ENCODE peak calls at places on chromosomes 4 and X, in eight cellular contexts. N is endothelial cell; I is AG04449; P is AG04450; G is right lobe of liver; Q is cardiac fibroblast; E is GM13977; J is CD4-positive, alpha-beta T cell. U is an unnamed sample.

GRCh38 chrX:43551590-43551989 is 104.5 kb upstream of the MAOA start:
- DNase-seq in N (no peak), I (no peak), P (no peak), G (no peak), Q (peak), E (no peak), J (no peak), U (no peak)

GRCh38 chrX:12865359-12865758 is 1.5 kb upstream of the TLR7 start:
- DNase-seq in N (no peak), I (no peak), P (no peak), G (no peak), Q (peak), E (no peak), J (no peak), U (no peak)

GRCh38 chr4:3437582-3437936 is 4.2 kb upstream of the HGFAC start:
- DNase-seq in N (no peak), I (no peak), P (no peak), G (no peak), Q (no peak), E (no peak), J (no peak), U (no peak)

GRCh38 chr4:8030121-8030781 is 90.6 kb upstream of the AFAP1 start:
- DNase-seq in N (no peak), I (no peak), P (no peak), G (no peak), Q (no peak), E (no peak), J (no peak), U (no peak)

GRCh38 chr4:41525129-41525528 is 12.8 kb upstream of the LIMCH1 start:
- DNase-seq in N (no peak), I (peak), P (peak), G (no peak), Q (peak), E (no peak), J (no peak), U (no peak)

GRCh38 chr4:2787230-2788100 is 5.4 kb upstream of the SH3BP2 start:
- DNase-seq in N (no peak), I (no peak), P (no peak), G (peak), Q (no peak), E (peak), J (peak), U (peak)

GRCh38 chrX:18574591-18574990 is 97.3 kb downstream of the RS1 start:
- DNase-seq in N (no peak), I (no peak), P (peak), G (no peak), Q (peak), E (no peak), J (no peak), U (no peak)

GRCh38 chr4:40209401-40209800 is 12.6 kb downstream of the RHOH start:
- DNase-seq in N (no peak), I (no peak), P (no peak), G (no peak), Q (no peak), E (no peak), J (no peak), U (no peak)

GRCh38 chrX:41720125-41720780 is 3.7 kb upstream of the GPR82 start:
- DNase-seq in N (no peak), I (no peak), P (no peak), G (no peak), Q (peak), E (peak), J (no peak), U (peak)

GRCh38 chr4:2066571-2067445 is 7.7 kb downstream of the NAT8L start:
- DNase-seq in N (no peak), I (no peak), P (no peak), G (peak), Q (no peak), E (no peak), J (no peak), U (no peak)

GRCh38 chr4:140884431-140885058 is 128.4 kb upstream of the TBC1D9 start:
- DNase-seq in N (peak), I (no peak), P (peak), G (no peak), Q (peak), E (peak), J (no peak), U (peak)

GRCh38 chrX:2690856-2691542 is at the start of gene CD99:
- DNase-seq in N (peak), I (no peak), P (peak), G (peak), Q (peak), E (peak), J (peak), U (peak)

GRCh38 chr4:74471228-74471627 is 26.3 kb downstream of the AREG start:
- DNase-seq in N (no peak), I (no peak), P (no peak), G (no peak), Q (no peak), E (no peak), J (no peak), U (no peak)

GRCh38 chr4:170008376-170008775 is 17.8 kb downstream of the MFAP3L start:
- DNase-seq in N (no peak), I (no peak), P (no peak), G (no peak), Q (peak), E (no peak), J (no peak), U (no peak)

GRCh38 chr4:148152868-148153630 is 289.2 kb downstream of the NR3C2 start:
- DNase-seq in N (no peak), I (no peak), P (no peak), G (no peak), Q (no peak), E (no peak), J (no peak), U (no peak)

GRCh38 chr4:17385403-17385802 is 126.5 kb downstream of the QDPR start:
- DNase-seq in N (no peak), I (no peak), P (no peak), G (no peak), Q (peak), E (peak), J (no peak), U (peak)

GRCh38 chr4:184427687-184428086 is 46.7 kb downstream of the IRF2 start:
- DNase-seq in N (no peak), I (no peak), P (no peak), G (no peak), Q (no peak), E (no peak), J (no peak), U (no peak)

GRCh38 chr4:155564086-155564485 is 102.6 kb upstream of the GUCY1A1 start:
- DNase-seq in N (no peak), I (no peak), P (no peak), G (no peak), Q (no peak), E (no peak), J (no peak), U (no peak)

GRCh38 chr4:108834167-108834566 is 71.3 kb upstream of the ETNPPL start:
- DNase-seq in N (no peak), I (no peak), P (peak), G (no peak), Q (peak), E (no peak), J (no peak), U (no peak)

GRCh38 chr4:113469926-113470325 is 291.6 kb downstream of the CAMK2D start:
- DNase-seq in N (no peak), I (no peak), P (no peak), G (no peak), Q (no peak), E (no peak), J (no peak), U (no peak)

GRCh38 chr4:57083107-57083506 is 27.1 kb downstream of the IGFBP7 start:
- DNase-seq in N (no peak), I (no peak), P (no peak), G (no peak), Q (no peak), E (no peak), J (no peak), U (no peak)

GRCh38 chrX:139758250-139758649 is 50.3 kb upstream of the MCF2 start:
- DNase-seq in N (no peak), I (no peak), P (no peak), G (no peak), Q (no peak), E (no peak), J (no peak), U (no peak)

GRCh38 chrX:139758809-139759208 is 50.8 kb upstream of the MCF2 start:
- DNase-seq in N (no peak), I (no peak), P (no peak), G (no peak), Q (no peak), E (no peak), J (no peak), U (no peak)

GRCh38 chrX:139762400-139763183 is 54.6 kb upstream of the MCF2 start:
- DNase-seq in N (no peak), I (no peak), P (no peak), G (no peak), Q (peak), E (no peak), J (no peak), U (no peak)

DNA sequence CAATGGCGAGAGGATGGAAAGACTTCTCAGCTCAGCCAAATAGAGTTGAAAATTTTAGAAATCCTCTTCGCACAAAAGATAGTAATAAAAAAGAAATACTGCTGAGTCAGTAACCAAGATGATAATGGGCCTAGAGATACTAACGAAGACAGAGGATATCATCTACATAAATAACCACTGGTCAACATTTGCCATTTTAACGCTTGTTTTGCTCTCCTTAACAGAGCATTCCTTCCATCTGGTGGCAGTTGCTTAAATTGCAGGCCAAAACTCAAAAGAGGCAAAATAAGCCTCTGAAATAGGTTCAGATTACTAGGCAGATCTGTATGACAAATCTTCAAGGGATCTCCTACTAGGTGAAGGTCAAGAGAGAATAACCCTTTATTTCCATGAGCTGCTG is 51.7 kb upstream of the MCF2 start:
- DNase-seq in N (peak), I (no peak), P (no peak), G (no peak), Q (peak), E (no peak), J (no peak), U (no peak)
- TF ChIP-seq CTCF in N (peak), I (peak), P (peak), G (peak), Q (peak), E (peak), J (no peak), U (peak)

GRCh38 chr4:36197501-36197900 is 46.8 kb downstream of the ARAP2 start:
- DNase-seq in N (no peak), I (no peak), P (no peak), G (peak), Q (no peak), E (no peak), J (no peak), U (no peak)

GRCh38 chr4:36196145-36196925 is 48.0 kb downstream of the ARAP2 start:
- DNase-seq in N (no peak), I (no peak), P (no peak), G (no peak), Q (no peak), E (no peak), J (no peak), U (no peak)

GRCh38 chr4:36198861-36199260 is 45.5 kb downstream of the ARAP2 start:
- DNase-seq in N (no peak), I (no peak), P (no peak), G (no peak), Q (no peak), E (no peak), J (no peak), U (no peak)

GRCh38 chr4:36192922-36193321 is 51.4 kb downstream of the ARAP2 start:
- DNase-seq in N (no peak), I (no peak), P (no peak), G (no peak), Q (no peak), E (no peak), J (no peak), U (no peak)

DNA sequence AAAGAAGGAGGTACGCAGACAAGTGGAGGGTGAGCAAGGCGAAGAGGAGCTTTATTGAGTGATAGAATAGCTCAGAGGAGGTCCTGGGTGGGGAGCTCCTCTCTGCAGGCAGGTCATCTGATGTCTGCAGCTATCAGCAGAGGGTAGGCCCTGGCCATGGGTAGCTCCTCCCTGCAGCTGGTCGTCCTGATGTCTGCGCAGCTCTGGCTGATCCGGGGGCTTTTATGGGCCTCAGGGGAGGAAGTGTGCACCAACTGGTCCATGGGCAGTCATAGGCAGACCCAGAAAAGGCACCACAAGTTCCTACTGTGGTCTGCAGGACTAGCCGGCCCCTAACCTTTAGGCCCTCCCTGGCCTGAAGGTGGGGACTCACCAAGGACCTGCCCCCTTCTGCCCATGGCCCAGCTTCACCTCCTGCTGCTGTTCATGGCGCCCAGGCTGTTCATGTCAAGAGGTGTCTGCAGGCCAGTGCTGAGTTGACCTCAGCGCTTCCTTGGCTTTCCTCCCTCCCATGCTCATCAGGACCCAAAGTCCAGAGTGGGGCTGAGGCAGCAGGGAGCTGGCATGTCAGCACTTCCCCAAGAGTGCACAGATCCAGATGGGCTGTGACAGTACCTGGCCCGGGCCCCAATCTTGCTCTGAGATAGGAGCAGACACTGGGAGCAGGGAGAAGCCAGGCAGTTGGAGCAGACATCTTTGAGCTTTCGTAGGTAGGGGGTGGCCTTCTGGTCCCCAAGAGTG is 46.1 kb downstream of the ARAP2 start:
- DNase-seq in N (no peak), I (no peak), P (no peak), G (peak), Q (no peak), E (no peak), J (no peak), U (no peak)
- TF ChIP-seq CTCF in N (no peak), I (no peak), P (no peak), G (no peak), Q (no peak), E (no peak), J (no peak), U (no peak)

GRCh38 chrX:57752866-57753265 is 72.8 kb upstream of the NLRP2B start:
- DNase-seq in N (no peak), I (no peak), P (no peak), G (no peak), Q (no peak), E (no peak), J (no peak), U (no peak)
- TF ChIP-seq CTCF in N (no peak), I (no peak), P (no peak), G (no peak), Q (no peak), E (no peak), J (no peak), U (no peak)

GRCh38 chr4:10619220-10619619 is 65.3 kb downstream of the CLNK start:
- DNase-seq in N (no peak), I (no peak), P (no peak), G (no peak), Q (peak), E (no peak), J (no peak), U (no peak)
- TF ChIP-seq CTCF in N (no peak), I (no peak), P (no peak), G (no peak), Q (no peak), E (no peak), J (no peak), U (no peak)

DNA sequence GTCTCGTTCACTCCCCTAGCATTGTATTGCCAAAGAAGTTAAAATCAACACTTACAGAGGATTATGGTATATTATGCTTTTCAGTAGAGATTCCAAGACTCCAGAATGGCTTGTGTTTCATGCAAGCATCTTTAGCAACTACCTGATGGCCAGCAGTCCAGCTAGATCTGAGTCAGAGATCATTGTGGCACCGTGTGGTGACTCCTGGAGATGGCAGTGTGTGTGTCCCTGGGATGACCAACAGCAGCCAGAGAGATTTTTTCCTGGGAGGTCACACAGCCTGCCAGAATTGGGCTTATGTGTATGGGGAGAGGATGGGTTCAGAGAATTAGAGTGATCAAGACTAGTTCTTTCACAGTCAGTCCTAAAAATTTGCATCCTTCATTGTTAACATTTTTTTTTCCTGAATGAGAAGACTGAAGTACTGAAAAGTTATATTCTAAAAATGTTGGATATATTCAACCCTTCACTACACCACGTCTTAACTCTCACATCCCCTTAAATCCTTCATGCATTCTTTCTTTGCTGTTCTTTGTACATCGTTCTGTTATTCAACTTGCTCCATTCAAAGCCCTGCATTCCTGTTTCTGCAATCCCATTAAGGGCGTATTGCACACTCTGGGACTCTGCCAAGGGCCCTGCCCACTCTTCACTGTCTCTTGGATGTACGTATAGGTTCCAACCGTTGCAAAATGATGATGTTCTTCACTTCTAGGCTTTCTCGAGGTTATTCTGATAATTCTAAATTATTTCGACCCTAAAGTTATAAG is 12.4 kb downstream of the TENM3 start:
- DNase-seq in N (no peak), I (no peak), P (no peak), G (no peak), Q (no peak), E (no peak), J (no peak), U (no peak)
- TF ChIP-seq CTCF in N (no peak), I (no peak), P (no peak), G (no peak), Q (no peak), E (no peak), J (no peak), U (no peak)

U was measured in GM13976.